ENCODE peak calls at places on chromosome 7, in five cellular contexts. D is stomach, Z is HCT116, T is tibial nerve, Y is GM12878. V is an unnamed sample.
A peak's percentile ranks its signal among the peaks of the same experiment; 100 is the strongest.

GRCh38 chr7:15403315-15403714 is 158.5 kb downstream of the AGMO start:
- DNase-seq in D (no peak), Z (no peak), T (no peak), Y (no peak), V (no peak)

GRCh38 chr7:118183254-118183585 is 744 bp upstream of the LSM8 start:
- DNase-seq in D (no peak), Z (no peak), T (no peak), Y (no peak), V (no peak)

GRCh38 chr7:25906003-25906402 is 246.0 kb upstream of the NFE2L3 start:
- DNase-seq in D (no peak), Z (no peak), T (no peak), Y (peak; percentile 11), V (no peak)

GRCh38 chr7:1532456-1533254 is 2.2 kb downstream of the MAFK start:
- DNase-seq in D (peak; percentile 88), Z (peak; percentile 43), T (peak; percentile 66), Y (no peak), V (peak; percentile 89)

GRCh38 chr7:21106296-21106732 is 319.6 kb upstream of the SP8 start:
- DNase-seq in D (no peak), Z (no peak), T (no peak), Y (no peak), V (no peak)

GRCh38 chr7:26637610-26638009 is 226.8 kb downstream of the SKAP2 start:
- DNase-seq in D (no peak), Z (no peak), T (no peak), Y (no peak), V (no peak)

GRCh38 chr7:100132697-100133137 is 6.0 kb downstream of the MBLAC1 start:
- DNase-seq in D (peak; percentile 72), Z (no peak), T (no peak), Y (no peak), V (no peak)

GRCh38 chr7:11524476-11525398 is 307.3 kb downstream of the THSD7A start:
- DNase-seq in D (no peak), Z (no peak), T (no peak), Y (no peak), V (no peak)

GRCh38 chr7:102897211-102897621 is 15.6 kb upstream of the LRRC17 start:
- DNase-seq in D (no peak), Z (no peak), T (no peak), Y (no peak), V (no peak)

GRCh38 chr7:13017325-13017853 is 330.0 kb downstream of the ARL4A start:
- DNase-seq in D (no peak), Z (peak; percentile 96), T (no peak), Y (no peak), V (no peak)

GRCh38 chr7:151847681-151848081 is 29.2 kb downstream of the PRKAG2 start:
- DNase-seq in D (no peak), Z (no peak), T (no peak), Y (no peak), V (no peak)

GRCh38 chr7:128863433-128863989 is 855 bp downstream of the ATP6V1F start:
- DNase-seq in D (peak; percentile 42), Z (peak; percentile 56), T (no peak), Y (no peak), V (no peak)

GRCh38 chr7:2120251-2120660 is 112.5 kb downstream of the MAD1L1 start:
- DNase-seq in D (peak; percentile 39), Z (no peak), T (no peak), Y (no peak), V (no peak)

GRCh38 chr7:128890306-128891109 is 20.0 kb downstream of the KCP start:
- DNase-seq in D (peak; percentile 63), Z (no peak), T (no peak), Y (no peak), V (no peak)

GRCh38 chr7:155405399-155406318 is 52.3 kb upstream of the EN2 start:
- DNase-seq in D (no peak), Z (no peak), T (no peak), Y (no peak), V (no peak)

GRCh38 chr7:33128990-33129805 is at the start of gene BBS9:
- DNase-seq in D (peak; percentile 93), Z (peak; percentile 88), T (peak; percentile 92), Y (peak; percentile 82), V (peak; percentile 91)
- TF ChIP-seq CTCF in D (no peak), Z (no peak), T (no peak), Y (no peak), V (no peak)

GRCh38 chr7:74178632-74179031 is 4.5 kb downstream of the EIF4H start:
- DNase-seq in D (no peak), Z (no peak), T (no peak), Y (no peak), V (no peak)

GRCh38 chr7:74181821-74182220 is 7.7 kb downstream of the EIF4H start:
- DNase-seq in D (no peak), Z (no peak), T (no peak), Y (no peak), V (no peak)

GRCh38 chr7:74182453-74183090 is 8.4 kb downstream of the EIF4H start:
- DNase-seq in D (no peak), Z (no peak), T (no peak), Y (no peak), V (no peak)

GRCh38 chr7:74180866-74181265 is 6.7 kb downstream of the EIF4H start:
- DNase-seq in D (no peak), Z (no peak), T (no peak), Y (no peak), V (no peak)

GRCh38 chr7:74179935-74180604 is 5.9 kb downstream of the EIF4H start:
- DNase-seq in D (no peak), Z (no peak), T (no peak), Y (no peak), V (no peak)
- TF ChIP-seq POLR2A in D (no peak), Z (no peak), T (no peak), Y (no peak), V (no peak)

GRCh38 chr7:98923512-98923911 is 45.2 kb downstream of the TRRAP start:
- DNase-seq in D (no peak), Z (no peak), T (no peak), Y (no peak), V (peak; percentile 66)

GRCh38 chr7:98927125-98927524 is 48.8 kb downstream of the TRRAP start:
- DNase-seq in D (no peak), Z (no peak), T (no peak), Y (no peak), V (no peak)

GRCh38 chr7:98917331-98917730 is 39.0 kb downstream of the TRRAP start:
- DNase-seq in D (no peak), Z (no peak), T (no peak), Y (no peak), V (no peak)

GRCh38 chr7:98922392-98923107 is 44.2 kb downstream of the TRRAP start:
- DNase-seq in D (peak; percentile 52), Z (no peak), T (peak; percentile 40), Y (no peak), V (peak; percentile 77)

GRCh38 chr7:98921608-98922372 is 43.5 kb downstream of the TRRAP start:
- DNase-seq in D (no peak), Z (no peak), T (no peak), Y (no peak), V (peak; percentile 60)
- TF ChIP-seq CTCF in D (no peak), Z (no peak), T (no peak), Y (no peak), V (no peak)

DNA sequence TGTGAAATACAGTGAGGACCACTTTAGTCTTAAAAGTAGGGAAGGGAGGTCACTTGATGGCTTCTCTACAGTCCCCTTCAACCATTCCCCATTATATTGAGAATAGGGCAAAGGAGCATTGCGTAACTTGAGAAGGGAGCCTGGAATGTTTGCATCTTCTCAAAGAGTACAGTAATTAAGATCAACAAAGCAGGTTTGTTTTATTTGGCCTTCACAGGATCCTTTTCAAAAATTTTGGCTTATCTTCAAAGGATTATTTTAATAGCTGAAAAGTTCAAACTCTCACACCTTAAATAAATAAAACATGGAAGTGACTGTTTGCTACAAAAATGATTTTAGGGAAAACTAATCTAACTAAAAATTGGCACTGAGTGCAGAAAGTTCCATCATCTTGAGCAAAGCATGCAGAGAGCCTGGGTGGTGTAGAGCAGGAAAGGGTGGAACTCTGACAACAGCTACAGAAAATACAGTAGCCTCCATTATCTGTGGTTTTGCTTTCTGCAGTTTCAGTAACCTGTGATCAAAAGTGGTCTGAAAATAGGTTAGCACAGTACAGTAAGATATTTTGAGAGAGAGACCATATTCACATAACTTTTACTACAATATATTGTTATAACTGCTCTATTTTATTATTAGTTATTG is 214.0 kb downstream of the MDFIC start:
- DNase-seq in D (no peak), Z (no peak), T (no peak), Y (no peak), V (no peak)
- TF ChIP-seq POLR2A in D (no peak), Z (no peak), T (no peak), Y (no peak), V (no peak)

DNA sequence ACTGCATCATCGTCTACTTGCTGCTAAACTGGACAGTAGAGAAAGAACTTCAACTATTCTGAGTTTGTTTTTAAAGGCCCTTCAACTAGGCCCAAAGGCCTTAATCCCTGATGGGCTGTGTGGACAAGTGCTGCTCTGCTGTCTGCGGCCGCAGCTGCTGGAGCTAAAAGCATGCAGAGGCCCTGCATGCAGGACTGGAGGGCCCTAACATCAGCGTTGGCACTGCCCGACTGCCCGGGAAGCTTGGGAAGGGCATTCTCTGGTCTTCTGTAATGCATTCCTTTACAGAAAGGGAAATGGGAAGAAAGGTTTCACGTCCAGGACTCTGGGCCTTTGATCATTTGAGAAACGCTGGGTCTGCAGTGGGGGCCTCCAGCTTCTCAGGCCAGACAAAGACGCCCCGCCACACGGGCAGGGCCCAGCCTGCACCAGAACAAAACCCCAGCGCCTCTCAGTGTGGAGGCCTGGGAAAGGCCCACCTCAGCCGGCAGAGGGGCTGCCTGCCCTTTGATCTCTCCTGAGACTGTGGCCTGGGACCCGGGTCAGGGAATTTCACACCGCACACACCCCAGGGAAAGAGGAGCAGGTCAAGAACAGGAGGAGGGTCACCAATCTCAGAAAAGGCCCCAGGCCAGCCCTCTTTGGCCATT is 229.3 kb downstream of the DNAJB6 start:
- DNase-seq in D (no peak), Z (no peak), T (no peak), Y (no peak), V (no peak)
- TF ChIP-seq CTCF in D (no peak), Z (no peak), T (no peak), Y (no peak), V (no peak)

GRCh38 chr7:92838934-92839333 is 2.6 kb upstream of the CDK6 start:
- DNase-seq in D (no peak), Z (no peak), T (no peak), Y (no peak), V (no peak)
- TF ChIP-seq POLR2A in D (no peak), Z (no peak), T (no peak), Y (no peak), V (no peak)

DNA sequence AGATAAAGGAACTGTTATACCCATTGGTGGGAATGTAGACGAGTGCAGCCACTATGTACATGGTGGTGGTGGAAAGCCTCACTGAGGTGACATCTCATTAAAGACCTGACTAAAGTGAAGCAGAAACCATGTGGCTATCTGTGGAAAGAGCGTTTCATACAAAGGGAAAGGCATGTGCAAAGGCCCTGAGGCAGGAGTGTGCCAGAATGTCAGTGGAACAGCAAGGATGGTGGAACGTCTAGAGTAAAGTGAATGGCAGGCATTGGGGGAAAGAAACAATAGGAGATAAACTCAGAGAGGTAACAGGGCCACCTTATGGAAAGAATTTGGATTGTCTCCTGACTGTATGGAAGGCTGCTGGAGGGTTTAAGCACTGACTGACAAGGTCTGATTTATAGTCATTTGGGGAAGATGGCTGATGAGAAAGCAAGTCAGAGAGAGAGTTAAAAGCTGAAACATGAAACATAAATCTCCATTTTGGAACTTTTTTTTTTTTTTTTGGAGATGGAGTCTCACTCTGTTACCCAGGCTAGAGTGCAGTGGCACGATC is 245.7 kb downstream of the STK31 start:
- DNase-seq in D (no peak), Z (no peak), T (no peak), Y (no peak), V (no peak)
- TF ChIP-seq CTCF in D (no peak), Z (no peak), T (no peak), Y (no peak), V (no peak)